ENCODE peak calls at places on chromosome 21, in eight cellular contexts. S, U, Y, Q, C, O, M and B are unnamed samples.

GRCh38 chr21:25405991-25406390 is 201.3 kb downstream of the MRPL39 start:
- DNase-seq in C (no peak), Q (no peak), Y (no peak), U (no peak), O (no peak), S (no peak), M (no peak), B (no peak)

GRCh38 chr21:37546949-37547614 is 180.5 kb downstream of the DYRK1A start:
- DNase-seq in O (no peak), Q (no peak), Y (no peak), C (no peak), U (no peak), M (peak), S (no peak), B (no peak)

GRCh38 chr21:33359446-33359845 is 34.7 kb downstream of the IFNAR1 start:
- DNase-seq in Q (no peak), S (no peak), U (no peak), M (no peak), O (no peak), C (no peak), Y (no peak), B (no peak)

GRCh38 chr21:44564099-44564498 is 5.5 kb upstream of the KRTAP10-3 start:
- DNase-seq in M (no peak), Y (no peak), C (no peak), Q (no peak), U (no peak), S (no peak), O (no peak), B (no peak)

GRCh38 chr21:16492356-16492755 is 762.6 kb downstream of the USP25 start:
- DNase-seq in C (no peak), U (no peak), M (no peak), Q (no peak), S (no peak), O (no peak), Y (no peak), B (no peak)

GRCh38 chr21:46368533-46369285 is 44.8 kb downstream of the PCNT start:
- DNase-seq in M (no peak), Q (no peak), U (no peak), S (no peak), Y (no peak), C (no peak), O (no peak), B (no peak)

GRCh38 chr21:26171310-26172100 is 935 bp upstream of the APP start:
- DNase-seq in C (no peak), Q (no peak), Y (no peak), M (no peak), U (no peak), O (peak), S (no peak), B (peak)

GRCh38 chr21:45262616-45263015 is 25.1 kb downstream of the POFUT2 start:
- DNase-seq in Q (no peak), C (no peak), Y (no peak), M (no peak), S (no peak), U (no peak), O (no peak), B (peak)

GRCh38 chr21:33403786-33404571 is 766 bp downstream of the IFNGR2 start:
- DNase-seq in S (no peak), C (no peak), Y (peak), U (peak), Q (no peak), O (peak), M (peak), B (peak)

GRCh38 chr21:28805885-28806284 is 186.8 kb downstream of the LTN1 start:
- DNase-seq in C (peak), Q (no peak), O (no peak), M (peak), U (no peak), S (no peak), Y (no peak), B (no peak)

GRCh38 chr21:37742115-37742514 is 174.1 kb downstream of the KCNJ6 start:
- DNase-seq in Q (no peak), Y (no peak), C (no peak), S (no peak), M (no peak), U (no peak), O (no peak), B (no peak)

GRCh38 chr21:42532466-42533181 is 19.0 kb downstream of the SLC37A1 start:
- DNase-seq in U (peak), C (no peak), Y (peak), S (no peak), M (no peak), O (peak), Q (no peak), B (no peak)

GRCh38 chr21:35904995-35905972 is 155.0 kb downstream of the SETD4 start:
- DNase-seq in S (no peak), C (no peak), O (no peak), M (peak), Y (no peak), U (no peak), Q (no peak), B (no peak)

GRCh38 chr21:25501996-25502665 is 105.2 kb downstream of the MRPL39 start:
- DNase-seq in S (peak), U (no peak), C (no peak), Q (no peak), Y (no peak), O (no peak), M (no peak), B (no peak)

GRCh38 chr21:45939521-45940045 is 42.0 kb upstream of the COL6A1 start:
- DNase-seq in U (no peak), M (no peak), Q (no peak), S (no peak), O (no peak), Y (no peak), C (no peak), B (peak)

GRCh38 chr21:38917045-38917774 is 111.5 kb downstream of the ETS2 start:
- DNase-seq in U (no peak), C (no peak), M (no peak), Q (no peak), Y (no peak), S (no peak), O (no peak), B (no peak)

GRCh38 chr21:36587388-36587787 is 107.5 kb upstream of the CLDN14 start:
- DNase-seq in M (peak), Y (no peak), Q (peak), S (no peak), C (no peak), U (no peak), O (no peak), B (no peak)

GRCh38 chr21:31343680-31344480 is at the start of gene TIAM1:
- DNase-seq in C (peak), O (peak), S (no peak), Q (no peak), Y (peak), M (peak), U (peak), B (peak)

GRCh38 chr21:45336870-45337269 is 49.2 kb upstream of the POFUT2 start:
- DNase-seq in M (no peak), S (no peak), O (no peak), U (no peak), Y (no peak), Q (no peak), C (no peak), B (peak)

GRCh38 chr21:27476696-27477095 is 509.8 kb upstream of the ADAMTS5 start:
- DNase-seq in Q (no peak), U (no peak), O (no peak), Y (no peak), S (no peak), M (peak), C (no peak), B (no peak)

GRCh38 chr21:41419921-41420862 is 5.8 kb upstream of the MX1 start:
- DNase-seq in S (no peak), Q (peak), Y (peak), U (peak), O (peak), C (peak), M (peak), B (peak)

GRCh38 chr21:34814529-34814951 is 145.7 kb downstream of the CLIC6 start:
- DNase-seq in C (no peak), Q (no peak), Y (no peak), U (no peak), M (no peak), O (no peak), S (no peak), B (no peak)

GRCh38 chr21:28540514-28540913 is 452.2 kb downstream of the LTN1 start:
- DNase-seq in Q (no peak), U (no peak), M (peak), Y (no peak), O (no peak), S (no peak), C (no peak), B (no peak)

GRCh38 chr21:34693192-34693810 is 24.5 kb downstream of the CLIC6 start:
- DNase-seq in S (no peak), Q (peak), Y (peak), M (peak), C (peak), U (peak), O (no peak), B (peak)

GRCh38 chr21:38494688-38495087 is 3.6 kb downstream of the ERG start:
- DNase-seq in O (no peak), U (no peak), Q (no peak), M (no peak), C (no peak), Y (no peak), S (no peak), B (no peak)

GRCh38 chr21:35512321-35512720 is 463.2 kb upstream of the RUNX1 start:
- DNase-seq in U (no peak), C (no peak), S (no peak), Y (no peak), M (peak), O (no peak), Q (no peak), B (no peak)

GRCh38 chr21:45849651-45850050 is 131.9 kb upstream of the COL6A1 start:
- DNase-seq in U (no peak), O (no peak), S (no peak), M (no peak), C (no peak), Y (no peak), Q (no peak), B (no peak)

GRCh38 chr21:33434770-33435360 is 31.7 kb downstream of the IFNGR2 start:
- DNase-seq in S (no peak), Q (no peak), C (peak), O (no peak), Y (no peak), U (no peak), M (peak), B (no peak)

GRCh38 chr21:37458669-37459276 is 92.2 kb downstream of the DYRK1A start:
- DNase-seq in Y (no peak), O (no peak), M (no peak), C (no peak), Q (no peak), U (no peak), S (no peak), B (no peak)

GRCh38 chr21:42129300-42130266 is 58.5 kb downstream of the UMODL1 start:
- DNase-seq in Q (no peak), M (no peak), O (no peak), S (no peak), Y (no peak), U (no peak), C (no peak), B (no peak)

GRCh38 chr21:31088196-31088751 is 50.0 kb upstream of the KRTAP19-8 start:
- DNase-seq in C (no peak), U (no peak), Q (no peak), Y (no peak), O (no peak), M (no peak), S (no peak), B (no peak)